ENCODE peak calls at places on chromosomes 16 and 17, in eight cellular contexts. Y, A, O, S, R, T, P and Q are unnamed samples.

GRCh38 chr16:84840687-84841627 is 21.2 kb downstream of the CRISPLD2 start:
- DNase-seq in Y (no peak), A (no peak), O (no peak), S (no peak), R (no peak), T (no peak), P (no peak), Q (no peak)

GRCh38 chr17:43467981-43468541 is 15.7 kb upstream of the DHX8 start:
- DNase-seq in Y (no peak), A (no peak), O (no peak), S (no peak), R (peak; percentile 58), T (no peak), P (no peak), Q (no peak)

GRCh38 chr17:42050360-42051012 is at the start of gene C17orf113:
- DNase-seq in Y (peak; percentile 25), A (peak; percentile 57), O (no peak), S (peak; percentile 73), R (peak; percentile 32), T (peak; percentile 42), P (no peak), Q (no peak)

GRCh38 chr17:22460461-22461063 is 768.2 kb downstream of the KCNJ18 start:
- DNase-seq in Y (no peak), A (no peak), O (no peak), S (no peak), R (no peak), T (no peak), P (no peak), Q (no peak)

GRCh38 chr17:38444151-38444550 is 15.9 kb downstream of the ARHGAP23 start:
- DNase-seq in Y (peak; percentile 31), A (peak; percentile 69), O (no peak), S (peak; percentile 84), R (peak; percentile 73), T (peak; percentile 89), P (no peak), Q (no peak)

GRCh38 chr16:47664653-47665325 is 203.7 kb downstream of the PHKB start:
- DNase-seq in Y (no peak), A (no peak), O (no peak), S (no peak), R (no peak), T (no peak), P (no peak), Q (no peak)

GRCh38 chr17:61514491-61514890 is 62.3 kb downstream of the TBX4 start:
- DNase-seq in Y (no peak), A (no peak), O (no peak), S (no peak), R (no peak), T (no peak), P (no peak), Q (no peak)

GRCh38 chr16:56679813-56680212 is 2.5 kb upstream of the MT1X start:
- DNase-seq in Y (no peak), A (no peak), O (no peak), S (no peak), R (no peak), T (no peak), P (no peak), Q (no peak)

GRCh38 chr16:4392382-4393242 is 21.0 kb downstream of the VASN start:
- DNase-seq in Y (no peak), A (peak; percentile 24), O (no peak), S (no peak), R (peak; percentile 86), T (peak; percentile 68), P (peak; percentile 79), Q (peak; percentile 58)

GRCh38 chr17:30376621-30377452 is 1.9 kb upstream of the CPD start:
- DNase-seq in Y (no peak), A (peak; percentile 59), O (no peak), S (peak; percentile 66), R (peak; percentile 97), T (peak; percentile 100), P (peak; percentile 65), Q (peak; percentile 85)